ENCODE peak calls at places on chromosomes 3 and 15, in six cellular contexts. V, O, A, X, Y and R are unnamed samples.
A peak's percentile ranks its signal among the peaks of the same experiment; 100 is the strongest.

GRCh38 chr15:57216288-57216687 is 160.0 kb upstream of the CGNL1 start:
- DNase-seq in X (no peak), O (peak; percentile 94), V (no peak), Y (no peak), A (no peak), R (no peak)

GRCh38 chr3:123618768-123619484 is 34.1 kb upstream of the HACD2 start:
- DNase-seq in O (peak; percentile 82), A (peak; percentile 19), V (peak; percentile 80), X (peak; percentile 73), Y (peak; percentile 60), R (no peak)

GRCh38 chr3:5022966-5023776 is 43.9 kb downstream of the BHLHE40 start:
- DNase-seq in Y (peak; percentile 34), A (no peak), O (peak; percentile 100), X (no peak), V (peak; percentile 88), R (peak; percentile 48)

GRCh38 chr3:33664195-33664594 is 53.9 kb downstream of the CLASP2 start:
- DNase-seq in X (no peak), O (peak; percentile 92), V (peak; percentile 78), Y (no peak), A (no peak), R (no peak)

GRCh38 chr3:172222474-172223071 is 183.2 kb downstream of the FNDC3B start:
- DNase-seq in A (no peak), X (no peak), V (no peak), O (no peak), Y (no peak), R (no peak)

GRCh38 chr3:53085476-53085875 is 39.6 kb upstream of the SFMBT1 start:
- DNase-seq in O (no peak), V (no peak), X (no peak), Y (no peak), A (no peak), R (no peak)

GRCh38 chr15:41967506-41968206 is 4.7 kb downstream of the EHD4 start:
- DNase-seq in X (peak; percentile 52), Y (peak; percentile 27), A (peak; percentile 21), O (peak; percentile 36), V (peak; percentile 84), R (no peak)

GRCh38 chr3:49122886-49123545 is 2.4 kb upstream of the USP19 start:
- DNase-seq in O (no peak), Y (no peak), V (peak; percentile 52), A (no peak), X (no peak), R (no peak)

GRCh38 chr3:54858386-54858785 is 69.5 kb downstream of the LRTM1 start:
- DNase-seq in V (no peak), Y (no peak), X (no peak), A (no peak), O (no peak), R (no peak)

GRCh38 chr3:176650478-176650877 is 546.8 kb downstream of the TBL1XR1 start:
- DNase-seq in A (no peak), Y (no peak), X (no peak), O (peak; percentile 35), V (no peak), R (no peak)

GRCh38 chr3:8842293-8842692 is 72.9 kb upstream of the OXTR start:
- DNase-seq in X (no peak), V (no peak), O (no peak), Y (no peak), A (no peak), R (no peak)

GRCh38 chr15:93562752-93563151 is 473.7 kb upstream of the RGMA start:
- DNase-seq in Y (no peak), V (no peak), O (no peak), X (no peak), A (no peak), R (no peak)

GRCh38 chr15:70248116-70249025 is 150.7 kb upstream of the TLE3 start:
- DNase-seq in A (peak; percentile 45), V (peak; percentile 73), O (no peak), X (no peak), Y (no peak), R (peak; percentile 33)

GRCh38 chr3:24185738-24186384 is 240.8 kb downstream of the NR1D2 start:
- DNase-seq in A (peak; percentile 66), V (peak; percentile 51), Y (peak; percentile 37), O (peak; percentile 57), X (peak; percentile 42), R (peak; percentile 41)

GRCh38 chr3:197890693-197891092 is 59.3 kb upstream of the RPL35A start:
- DNase-seq in O (no peak), A (no peak), X (no peak), Y (no peak), V (no peak), R (no peak)

GRCh38 chr15:67089218-67090193 is 24.1 kb downstream of the SMAD3 start:
- DNase-seq in O (peak; percentile 80), V (peak; percentile 68), A (no peak), Y (no peak), X (no peak), R (no peak)

GRCh38 chr3:141373232-141373631 is 4.9 kb downstream of the ZBTB38 start:
- DNase-seq in A (no peak), V (no peak), X (no peak), Y (no peak), O (no peak), R (no peak)
- H3K27ac ChIP-seq in A (no peak overlapping the region), V (peak overlapping the region; percentile 49), X (no peak overlapping the region), Y (no peak overlapping the region), O (no peak overlapping the region), R (no peak overlapping the region)

GRCh38 chr3:57805674-57806073 is 49.6 kb downstream of the SLMAP start:
- DNase-seq in A (no peak), X (no peak), V (peak; percentile 75), O (peak; percentile 89), Y (no peak), R (no peak)

GRCh38 chr3:57808961-57809608 is 53.0 kb downstream of the SLMAP start:
- DNase-seq in V (no peak), A (no peak), X (no peak), O (no peak), Y (no peak), R (no peak)

GRCh38 chr3:57803647-57804081 is 47.6 kb downstream of the SLMAP start:
- DNase-seq in V (peak; percentile 80), O (peak; percentile 97), A (no peak), Y (no peak), X (peak; percentile 32), R (no peak)

GRCh38 chr3:57809609-57809968 is 53.5 kb downstream of the SLMAP start:
- DNase-seq in A (peak; percentile 14), X (no peak), Y (no peak), O (no peak), V (no peak), R (no peak)

GRCh38 chr3:57805263-57805662 is 49.2 kb downstream of the SLMAP start:
- DNase-seq in X (no peak), Y (no peak), V (no peak), O (no peak), A (no peak), R (no peak)
- H3K4me1 ChIP-seq in X (peaks cover 52% of the 10 kb centered on the region), Y (peaks cover 21% of the 10 kb centered on the region), V (peaks cover 19% of the 10 kb centered on the region), O (no peaks in the 10 kb centered on the region), A (no peaks in the 10 kb centered on the region), R (peaks cover 8% of the 10 kb centered on the region)

DNA sequence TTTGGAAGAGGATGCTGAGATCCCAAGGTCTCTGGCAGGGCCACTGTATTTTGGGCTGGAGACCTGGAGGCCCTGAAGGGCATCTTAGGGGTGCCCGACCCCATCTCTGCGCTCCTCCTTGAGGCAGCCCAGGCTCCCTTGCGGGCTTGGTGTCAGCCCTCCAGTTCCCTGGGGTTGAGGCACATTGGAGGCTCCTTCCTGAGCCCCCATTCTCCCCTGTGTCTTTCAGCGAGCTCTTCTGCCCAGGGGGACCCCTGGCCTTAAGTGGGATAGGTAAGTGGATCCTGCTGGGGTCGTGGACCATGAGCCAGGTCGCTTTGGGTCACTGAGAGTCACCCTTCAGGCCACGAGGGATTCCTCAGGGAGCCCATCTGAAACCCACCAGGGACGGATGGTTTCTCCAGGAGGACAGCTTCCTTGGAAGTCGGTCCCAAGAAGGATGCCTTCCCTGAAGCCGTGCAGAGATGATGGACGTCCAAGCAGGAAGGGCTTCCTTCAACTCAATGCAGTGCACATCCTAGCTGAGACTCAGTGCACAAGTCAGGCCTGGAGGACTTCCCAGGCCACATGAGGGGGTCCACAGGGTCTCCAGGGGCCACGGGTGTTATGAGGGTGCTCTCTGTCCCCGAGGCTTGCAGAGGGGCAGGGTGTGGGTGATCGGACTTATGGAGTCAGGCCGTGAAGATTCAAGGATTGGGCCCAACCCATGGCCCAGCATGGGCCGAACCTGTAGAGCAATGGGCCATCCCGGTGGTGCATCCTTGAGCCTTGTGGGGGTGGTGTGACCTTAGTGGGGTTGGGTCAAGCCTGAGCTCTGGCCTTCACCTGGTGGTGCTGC is 224.3 kb downstream of the SNRPN start:
- DNase-seq in Y (peak; percentile 13), O (no peak), X (no peak), A (no peak), V (peak; percentile 36), R (no peak)
- H3K9me3 ChIP-seq in Y (peaks cover 9% of the 10 kb centered on the region), O (peaks cover 77% of the 10 kb centered on the region), X (peaks cover 87% of the 10 kb centered on the region), A (no peaks in the 10 kb centered on the region), V (no peaks in the 10 kb centered on the region), R (peaks cover 16% of the 10 kb centered on the region)

GRCh38 chr3:77479021-77479420 is 439.1 kb downstream of the ROBO2 start:
- DNase-seq in A (no peak), V (no peak), Y (no peak), O (no peak), X (no peak), R (no peak)
- H3K27ac ChIP-seq in A (no peak overlapping the region), V (no peak overlapping the region), Y (no peak overlapping the region), O (no peak overlapping the region), X (no peak overlapping the region), R (no peak overlapping the region)

GRCh38 chr3:133574260-133574881 is 885 bp downstream of the CDV3 start:
- DNase-seq in V (peak; percentile 84), X (peak; percentile 70), O (peak; percentile 80), A (peak; percentile 87), Y (peak; percentile 76), R (no peak)
- H3K4me1 ChIP-seq in V (peaks cover 58% of the 10 kb centered on the region), X (peaks cover 74% of the 10 kb centered on the region), O (peaks cover 9% of the 10 kb centered on the region), A (peaks cover 15% of the 10 kb centered on the region), Y (peaks cover 36% of the 10 kb centered on the region), R (no peaks in the 10 kb centered on the region)

DNA sequence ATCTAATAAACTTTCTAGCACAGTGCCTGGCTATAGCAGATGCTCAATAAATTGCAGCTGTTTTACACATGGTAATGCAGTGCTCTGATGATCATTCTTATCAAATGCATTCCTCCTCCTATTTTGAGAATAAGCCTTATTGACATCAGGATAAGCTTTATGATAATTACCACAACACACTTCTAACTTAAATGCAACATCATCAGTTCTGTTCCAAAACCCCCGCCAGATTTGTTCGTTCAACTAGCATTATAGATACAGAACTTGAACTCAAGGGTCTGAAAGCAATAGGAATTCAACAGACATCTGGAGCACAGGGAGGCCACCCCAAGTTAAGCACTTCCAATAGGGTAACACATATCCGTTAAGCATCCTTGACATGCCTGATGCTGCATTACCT is 684.4 kb upstream of the LMCD1 start:
- DNase-seq in V (no peak), A (no peak), Y (no peak), O (no peak), X (no peak), R (no peak)
- H3K9me3 ChIP-seq in V (no peaks in the 10 kb centered on the region), A (no peaks in the 10 kb centered on the region), Y (no peaks in the 10 kb centered on the region), O (peaks cover 6% of the 10 kb centered on the region), X (peaks cover 16% of the 10 kb centered on the region), R (no peaks in the 10 kb centered on the region)